ENCODE peak calls at places on chromosomes 11 and 22, in eight cellular contexts. G is DMS53; K is SK-MEL-5; X is activated CD8-positive, alpha-beta memory T cell treated with anti-CD3 and anti-CD28 coated beads, Interleukin-2, amount 50 U/mL, for 48 hours; V is AG08395; Q is effector CD4-positive, alpha-beta T cell; D is amygdala; L is activated T-helper 1 cell treated with anti-CD3 and anti-CD28 coated beads, Interleukin-2, amount 50 U/mL, for 16 hours. J is an unnamed sample.

GRCh38 chr11:110071197-110071596 is 22.0 kb upstream of the ZC3H12C start:
- DNase-seq in G (no peak), K (no peak), X (no peak), V (no peak), Q (no peak), D (no peak), L (no peak), J (no peak)

GRCh38 chr11:127675602-127676001 is 675.0 kb upstream of the KIRREL3 start:
- DNase-seq in G (peak), K (no peak), X (no peak), V (no peak), Q (no peak), D (no peak), L (no peak), J (no peak)

GRCh38 chr11:80023416-80023815 is 582.6 kb upstream of the TENM4 start:
- DNase-seq in G (peak), K (no peak), X (no peak), V (no peak), Q (no peak), D (no peak), L (no peak), J (no peak)

GRCh38 chr11:109971184-109971523 is 122.0 kb upstream of the ZC3H12C start:
- DNase-seq in G (no peak), K (no peak), X (no peak), V (peak), Q (no peak), D (no peak), L (no peak), J (peak)

GRCh38 chr11:33005175-33005574 is 10.5 kb upstream of the DEPDC7 start:
- DNase-seq in G (no peak), K (no peak), X (no peak), V (no peak), Q (no peak), D (no peak), L (no peak), J (no peak)

GRCh38 chr11:393219-394033 is 583 bp upstream of the PKP3 start:
- DNase-seq in G (peak), K (no peak), X (no peak), V (peak), Q (no peak), D (no peak), L (no peak), J (no peak)

GRCh38 chr22:32880061-32880460 is 78.6 kb downstream of the TIMP3 start:
- DNase-seq in G (no peak), K (no peak), X (no peak), V (peak), Q (no peak), D (no peak), L (no peak), J (no peak)

GRCh38 chr22:30720263-30720837 is 25.7 kb downstream of the OSBP2 start:
- DNase-seq in G (no peak), K (no peak), X (no peak), V (no peak), Q (no peak), D (no peak), L (no peak), J (no peak)

GRCh38 chr11:70745936-70746335 is 347.6 kb downstream of the CTTN start:
- DNase-seq in G (no peak), K (no peak), X (no peak), V (no peak), Q (no peak), D (no peak), L (no peak), J (no peak)